ENCODE peak calls at places on chromosome 13, in six cellular contexts. One of them, this sample, is unnamed.

GRCh38 chr13:48772908-48773307 is 119.2 kb downstream of the CYSLTR2 start:
- DNase-seq in endothelial cell of umbilical vein: no peak
- DNase-seq in erythroblast: no peak
- DNase-seq in GM12891: no peak
- DNase-seq in ovary: no peak
- DNase-seq in GM12892: no peak
- DNase-seq in this sample: no peak

GRCh38 chr13:31910633-31911032 is 120.9 kb upstream of the FRY start:
- DNase-seq in GM12892: no peak
- DNase-seq in erythroblast: no peak
- DNase-seq in endothelial cell of umbilical vein: no peak
- DNase-seq in GM12891: no peak
- DNase-seq in ovary: no peak
- DNase-seq in this sample: no peak

GRCh38 chr13:27372896-27373295 is 51.5 kb upstream of the GTF3A start:
- DNase-seq in GM12891: no peak
- DNase-seq in ovary: no peak
- DNase-seq in GM12892: no peak
- DNase-seq in erythroblast: no peak
- DNase-seq in endothelial cell of umbilical vein: no peak
- DNase-seq in this sample: no peak

GRCh38 chr13:112114391-112114790 is 47.4 kb downstream of the SOX1 start:
- DNase-seq in ovary: no peak
- DNase-seq in endothelial cell of umbilical vein: no peak
- DNase-seq in erythroblast: no peak
- DNase-seq in GM12892: no peak
- DNase-seq in GM12891: no peak
- DNase-seq in this sample: no peak

GRCh38 chr13:80473695-80474094 is 132.8 kb upstream of the SPRY2 start:
- DNase-seq in endothelial cell of umbilical vein: peak
- DNase-seq in GM12892: no peak
- DNase-seq in erythroblast: no peak
- DNase-seq in ovary: no peak
- DNase-seq in GM12891: no peak
- DNase-seq in this sample: no peak

GRCh38 chr13:46615888-46616531 is 63.0 kb downstream of the LRCH1 start:
- DNase-seq in ovary: no peak
- DNase-seq in GM12891: no peak
- DNase-seq in GM12892: no peak
- DNase-seq in erythroblast: no peak
- DNase-seq in endothelial cell of umbilical vein: peak
- DNase-seq in this sample: no peak

GRCh38 chr13:66612983-66613382 is 617.2 kb downstream of the PCDH9 start:
- DNase-seq in erythroblast: no peak
- DNase-seq in GM12891: no peak
- DNase-seq in GM12892: no peak
- DNase-seq in ovary: no peak
- DNase-seq in endothelial cell of umbilical vein: no peak
- DNase-seq in this sample: no peak

GRCh38 chr13:113374511-113375175 is 10.7 kb upstream of the GRTP1 start:
- DNase-seq in GM12891: no peak
- DNase-seq in ovary: no peak
- DNase-seq in erythroblast: no peak
- DNase-seq in endothelial cell of umbilical vein: no peak
- DNase-seq in GM12892: no peak
- DNase-seq in this sample: no peak

GRCh38 chr13:71624641-71625040 is 242.4 kb downstream of the DACH1 start:
- DNase-seq in endothelial cell of umbilical vein: peak
- DNase-seq in GM12892: no peak
- DNase-seq in GM12891: no peak
- DNase-seq in ovary: no peak
- DNase-seq in erythroblast: peak
- DNase-seq in this sample: no peak

GRCh38 chr13:51148952-51149573 is 38.0 kb upstream of the C13orf42 start:
- DNase-seq in endothelial cell of umbilical vein: peak
- DNase-seq in GM12892: no peak
- DNase-seq in GM12891: no peak
- DNase-seq in ovary: peak
- DNase-seq in erythroblast: peak
- DNase-seq in this sample: peak

GRCh38 chr13:67367385-67367784 is 137.2 kb upstream of the PCDH9 start:
- DNase-seq in endothelial cell of umbilical vein: no peak
- DNase-seq in GM12891: no peak
- DNase-seq in GM12892: no peak
- DNase-seq in erythroblast: no peak
- DNase-seq in ovary: no peak
- DNase-seq in this sample: no peak

GRCh38 chr13:75704194-75704941 is 68.2 kb downstream of the LMO7 start:
- DNase-seq in GM12892: no peak
- DNase-seq in erythroblast: no peak
- DNase-seq in endothelial cell of umbilical vein: peak
- DNase-seq in GM12891: no peak
- DNase-seq in ovary: no peak
- DNase-seq in this sample: no peak

GRCh38 chr13:109272595-109273325 is 513.6 kb downstream of the IRS2 start:
- DNase-seq in endothelial cell of umbilical vein: no peak
- DNase-seq in ovary: no peak
- DNase-seq in GM12891: no peak
- DNase-seq in GM12892: no peak
- DNase-seq in erythroblast: no peak
- DNase-seq in this sample: no peak

GRCh38 chr13:43877788-43878187 is 1.8 kb downstream of the CCDC122 start:
- DNase-seq in endothelial cell of umbilical vein: no peak
- DNase-seq in GM12892: no peak
- DNase-seq in erythroblast: no peak
- DNase-seq in GM12891: no peak
- DNase-seq in ovary: no peak
- DNase-seq in this sample: no peak

GRCh38 chr13:24192036-24192810 is 31.7 kb downstream of the SPATA13 start:
- DNase-seq in GM12892: no peak
- DNase-seq in ovary: no peak
- DNase-seq in endothelial cell of umbilical vein: peak
- DNase-seq in GM12891: no peak
- DNase-seq in erythroblast: peak
- DNase-seq in this sample: no peak

DNA sequence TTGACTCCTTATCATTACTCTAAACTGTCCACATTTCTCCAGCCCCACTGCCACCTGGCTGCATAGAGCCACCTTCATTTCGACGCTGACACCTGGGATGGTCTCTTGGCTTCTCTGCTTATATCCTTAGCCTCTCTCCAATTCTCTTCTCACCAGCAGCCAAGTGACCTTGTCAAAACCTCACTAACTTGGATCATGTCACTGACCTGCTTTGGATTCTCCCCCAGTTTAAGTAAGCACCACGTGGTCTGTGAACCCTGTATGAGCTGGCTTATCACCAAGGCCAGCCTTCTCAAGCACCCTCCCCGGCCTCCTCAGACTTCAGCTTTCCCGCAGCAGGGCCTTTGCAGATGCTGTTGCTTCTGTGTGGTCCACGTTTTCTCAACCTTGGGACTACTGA is 12.3 kb upstream of the GGACT start:
- DNase-seq in endothelial cell of umbilical vein: no peak
- DNase-seq in erythroblast: peak
- DNase-seq in GM12892: no peak
- DNase-seq in GM12891: no peak
- DNase-seq in ovary: no peak
- DNase-seq in this sample: no peak
- TF ChIP-seq POLR2A in endothelial cell of umbilical vein: no peak
- TF ChIP-seq POLR2A in erythroblast: no peak
- TF ChIP-seq POLR2A in GM12892: no peak
- TF ChIP-seq POLR2A in GM12891: no peak
- TF ChIP-seq POLR2A in ovary: no peak
- TF ChIP-seq POLR2A in this sample: no peak

DNA sequence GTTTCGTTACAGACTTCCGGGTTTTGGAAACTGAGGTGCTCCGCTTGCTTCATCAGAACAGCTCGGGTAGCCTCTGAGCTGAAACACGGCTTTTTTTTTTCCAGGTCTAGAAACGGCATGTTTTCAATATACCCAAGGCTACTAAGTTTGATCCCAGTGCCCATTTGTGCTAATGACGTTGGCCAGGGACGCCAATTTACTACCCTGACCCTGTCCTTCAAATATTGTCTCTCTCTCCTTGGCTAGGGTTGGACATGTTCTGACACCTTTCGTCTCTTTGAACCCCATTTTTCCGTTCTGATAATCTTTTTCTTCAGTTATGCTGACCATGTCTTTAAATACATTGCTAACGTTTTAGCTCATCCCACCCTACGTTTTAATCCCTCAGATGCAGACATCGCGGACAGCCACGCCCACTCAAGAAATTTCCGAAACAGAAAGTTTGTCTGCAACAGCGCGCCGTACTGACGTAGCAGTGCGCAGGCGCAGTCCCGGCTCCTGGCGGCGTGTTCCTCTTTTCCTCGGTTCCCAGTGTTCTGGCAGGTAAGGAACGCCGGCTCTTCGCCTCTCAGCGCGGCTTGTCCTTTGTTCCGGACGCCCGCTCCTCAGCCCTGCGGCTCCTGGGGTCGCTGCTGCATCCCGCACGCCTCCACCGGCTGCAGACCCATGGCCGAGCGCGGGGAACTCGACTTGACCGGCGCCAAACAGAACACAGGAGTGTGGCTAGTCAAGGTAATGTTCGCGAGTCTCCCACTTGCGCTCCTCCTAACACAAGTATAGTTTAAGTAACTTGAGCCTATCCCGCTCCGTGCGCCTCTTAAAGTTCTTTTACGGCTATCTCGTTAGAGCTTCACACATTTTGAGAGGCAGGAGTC is at the start of gene GTF2F2:
- DNase-seq in GM12892: peak
- DNase-seq in GM12891: peak
- DNase-seq in erythroblast: peak
- DNase-seq in endothelial cell of umbilical vein: peak
- DNase-seq in ovary: peak
- DNase-seq in this sample: peak
- TF ChIP-seq POLR2A in GM12892: peak
- TF ChIP-seq POLR2A in GM12891: peak
- TF ChIP-seq POLR2A in erythroblast: peak
- TF ChIP-seq POLR2A in endothelial cell of umbilical vein: peak
- TF ChIP-seq POLR2A in ovary: no peak
- TF ChIP-seq POLR2A in this sample: peak

DNA sequence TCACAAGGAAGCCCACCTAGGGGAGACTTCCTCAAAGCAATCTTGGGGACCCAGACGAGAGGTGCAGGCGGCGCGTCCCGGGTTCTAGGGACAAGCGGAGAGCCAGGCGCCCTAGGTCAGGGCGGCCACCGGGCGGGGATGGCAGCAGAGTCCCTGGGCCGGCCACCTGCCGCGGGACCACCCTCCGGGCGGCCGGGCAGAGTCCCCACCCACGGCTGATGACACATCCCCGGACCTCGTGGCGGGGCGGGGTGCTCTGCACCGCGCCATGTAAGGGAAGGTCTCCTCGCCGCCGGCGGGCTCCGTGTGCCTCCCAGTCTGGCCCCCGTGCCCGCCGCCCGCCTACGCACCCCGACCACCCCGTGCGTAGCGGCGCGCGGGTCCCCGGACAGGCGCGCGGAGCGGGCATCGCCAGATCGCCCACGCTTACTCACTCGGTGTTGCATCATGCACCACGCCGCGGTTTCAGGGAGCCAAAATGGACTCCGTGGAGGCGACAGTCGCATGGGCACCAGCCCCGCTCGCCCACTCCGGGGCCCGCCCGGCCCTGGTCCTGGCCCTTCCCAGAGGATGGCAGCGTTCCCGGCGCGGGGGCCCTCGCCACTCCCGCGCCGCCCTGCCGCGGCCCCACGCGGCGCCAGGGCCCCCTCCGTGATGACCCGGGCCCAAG is 643 bp downstream of the SLC7A1 start:
- DNase-seq in GM12892: peak
- DNase-seq in endothelial cell of umbilical vein: peak
- DNase-seq in GM12891: peak
- DNase-seq in erythroblast: peak
- DNase-seq in ovary: peak
- DNase-seq in this sample: no peak
- TF ChIP-seq POLR2A in GM12892: peak
- TF ChIP-seq POLR2A in endothelial cell of umbilical vein: peak
- TF ChIP-seq POLR2A in GM12891: peak
- TF ChIP-seq POLR2A in erythroblast: peak
- TF ChIP-seq POLR2A in ovary: peak
- TF ChIP-seq POLR2A in this sample: peak

DNA sequence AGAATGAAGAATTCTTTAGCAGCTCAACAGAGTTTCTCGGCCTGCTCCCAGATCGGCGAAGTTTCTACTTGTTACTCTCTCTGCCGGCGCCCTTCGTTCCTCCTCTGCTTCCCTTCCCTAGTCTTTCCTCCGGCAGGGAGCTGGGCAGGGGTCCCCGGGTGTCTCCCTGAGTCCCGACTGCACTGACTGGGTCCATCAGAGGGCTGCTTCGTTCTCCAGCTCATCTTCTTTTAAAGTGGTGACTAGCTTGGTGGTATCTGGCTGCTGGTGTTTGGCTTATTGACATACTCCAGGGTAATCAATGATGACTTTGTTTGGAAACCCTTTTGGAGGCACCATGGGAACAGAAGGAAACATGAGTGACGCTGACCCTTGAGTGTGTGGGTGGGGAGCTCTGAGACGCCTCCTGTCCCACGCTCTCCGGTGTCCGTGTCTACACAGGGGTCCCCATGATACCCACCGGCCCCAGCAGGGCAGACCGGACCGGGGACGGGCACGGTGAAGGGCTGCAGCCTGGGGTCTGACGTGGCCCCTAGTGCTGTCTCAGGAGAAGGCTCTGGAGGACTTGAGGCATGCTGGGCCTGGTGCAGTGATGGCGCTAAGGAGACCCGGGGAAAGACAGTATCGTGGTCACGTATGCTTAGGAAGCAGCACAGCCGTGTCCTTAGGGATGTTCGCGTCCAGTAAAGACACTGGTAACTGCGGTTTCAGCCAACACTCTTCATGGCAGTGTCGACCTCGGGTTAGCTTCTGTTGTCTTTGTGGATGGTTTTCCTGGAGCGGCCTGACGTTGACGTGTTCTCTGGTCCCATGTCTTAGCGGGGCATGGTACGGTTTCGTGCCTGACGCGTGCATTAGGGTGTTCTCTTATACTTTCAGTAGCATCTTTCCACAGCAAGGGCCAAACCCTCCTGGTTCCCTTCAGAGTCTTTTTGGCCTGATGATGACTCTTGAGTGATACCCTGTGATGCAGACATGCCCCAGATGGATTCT is 23.8 kb downstream of the NAXD start:
- DNase-seq in ovary: no peak
- DNase-seq in GM12892: no peak
- DNase-seq in endothelial cell of umbilical vein: no peak
- DNase-seq in GM12891: no peak
- DNase-seq in erythroblast: no peak
- DNase-seq in this sample: no peak
- TF ChIP-seq POLR2A in ovary: no peak
- TF ChIP-seq POLR2A in GM12892: peak
- TF ChIP-seq POLR2A in endothelial cell of umbilical vein: no peak
- TF ChIP-seq POLR2A in GM12891: peak
- TF ChIP-seq POLR2A in erythroblast: no peak
- TF ChIP-seq POLR2A in this sample: no peak